ENCODE peak calls at places on chromosome 1, in six cellular contexts. N is thoracic aorta, J is fibroblast of pulmonary artery, U is endodermal cell, Q is upper lobe of right lung, G is heart right ventricle. K is an unnamed sample.
A peak's percentile ranks its signal among the peaks of the same experiment; 100 is the strongest.

GRCh38 chr1:57319165-57319564 is 104.7 kb downstream of the DAB1 start:
- DNase-seq in N (no peak), J (peak; percentile 18), U (no peak), Q (no peak), G (no peak), K (no peak)

GRCh38 chr1:161258439-161259386 is at the start of gene PCP4L1:
- DNase-seq in N (no peak), J (peak; percentile 58), U (peak; percentile 94), Q (peak; percentile 84), G (peak; percentile 41), K (no peak)

GRCh38 chr1:52918201-52918600 is 3.3 kb downstream of the ECHDC2 start:
- DNase-seq in N (no peak), J (no peak), U (no peak), Q (no peak), G (no peak), K (no peak)

GRCh38 chr1:4654764-4655673 is 610 bp downstream of the AJAP1 start:
- DNase-seq in N (no peak), J (no peak), U (peak; percentile 71), Q (peak; percentile 59), G (no peak), K (peak; percentile 15)

GRCh38 chr1:82455342-82455741 is 654.6 kb downstream of the ADGRL2 start:
- DNase-seq in N (no peak), J (no peak), U (no peak), Q (no peak), G (no peak), K (no peak)

GRCh38 chr1:56557746-56558145 is 21.6 kb downstream of the PLPP3 start:
- DNase-seq in N (no peak), J (no peak), U (no peak), Q (no peak), G (no peak), K (peak; percentile 2)

GRCh38 chr1:116316373-116316772 is 56.7 kb upstream of the ATP1A1 start:
- DNase-seq in N (no peak), J (no peak), U (no peak), Q (no peak), G (no peak), K (no peak)

GRCh38 chr1:151061012-151061401 is 810 bp downstream of the MLLT11 start:
- DNase-seq in N (no peak), J (no peak), U (peak; percentile 62), Q (no peak), G (no peak), K (peak; percentile 56)

GRCh38 chr1:36768486-36769178 is 265.7 kb downstream of the GRIK3 start:
- DNase-seq in N (no peak), J (no peak), U (peak; percentile 42), Q (peak; percentile 46), G (no peak), K (no peak)

GRCh38 chr1:112706505-112707216 is at the start of gene RHOC:
- DNase-seq in N (no peak), J (peak; percentile 42), U (peak; percentile 87), Q (peak; percentile 88), G (peak; percentile 78), K (peak; percentile 79)

GRCh38 chr1:54973205-54973921 is 7.1 kb upstream of the TMEM61 start:
- DNase-seq in N (no peak), J (peak; percentile 66), U (peak; percentile 79), Q (no peak), G (peak; percentile 46), K (no peak)

DNA sequence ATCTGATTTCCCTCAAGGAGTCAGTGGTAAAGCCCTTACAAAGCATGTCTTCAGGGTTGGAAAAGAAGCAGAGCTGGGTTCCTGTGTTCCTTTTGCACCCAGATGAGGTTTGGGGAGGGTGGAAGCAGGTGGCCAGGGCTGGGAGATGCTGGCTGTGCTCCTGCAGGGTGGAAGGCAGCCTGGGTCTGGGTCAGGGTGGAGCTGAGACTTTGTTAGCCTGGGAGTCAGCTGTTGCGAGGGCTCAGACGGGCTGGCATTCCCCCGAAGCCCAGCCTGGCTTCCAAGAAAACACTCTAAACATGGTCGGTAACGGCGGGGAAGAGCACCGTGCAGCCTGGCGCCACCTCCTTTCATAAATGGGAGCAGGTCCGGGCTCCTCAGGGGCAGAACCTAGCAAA is 43.7 kb upstream of the EPS8L3 start:
- DNase-seq in N (no peak), J (no peak), U (peak; percentile 44), Q (peak; percentile 27), G (no peak), K (no peak)
- TF ChIP-seq CTCF in N (no peak), J (no peak), U (no peak), Q (no peak), G (no peak), K (no peak)

GRCh38 chr1:1438531-1439381 is 3.3 kb downstream of the VWA1 start:
- DNase-seq in N (no peak), J (no peak), U (no peak), Q (no peak), G (no peak), K (no peak)

GRCh38 chr1:1439550-1440261 is 4.2 kb downstream of the VWA1 start:
- DNase-seq in N (no peak), J (no peak), U (peak; percentile 53), Q (no peak), G (no peak), K (no peak)

GRCh38 chr1:1437033-1437903 is 1.8 kb downstream of the VWA1 start:
- DNase-seq in N (no peak), J (no peak), U (no peak), Q (no peak), G (no peak), K (no peak)

GRCh38 chr1:1436634-1437032 is 1.1 kb downstream of the VWA1 start:
- DNase-seq in N (no peak), J (no peak), U (no peak), Q (no peak), G (no peak), K (no peak)

GRCh38 chr1:1437904-1438376 is 2.5 kb downstream of the VWA1 start:
- DNase-seq in N (no peak), J (no peak), U (no peak), Q (peak; percentile 82), G (no peak), K (peak; percentile 95)
- H3K4me3 ChIP-seq in N (no peak overlapping the region), J (no peak overlapping the region), U (no peak overlapping the region), Q (no peak overlapping the region), G (no peak overlapping the region), K (no peak overlapping the region)

GRCh38 chr1:30715216-30715615 is 8.2 kb downstream of the MATN1 start:
- DNase-seq in N (no peak), J (no peak), U (no peak), Q (no peak), G (no peak), K (peak; percentile 52)
- TF ChIP-seq CTCF in N (peak; percentile 35), J (peak; percentile 41), U (peak; percentile 77), Q (peak; percentile 38), G (peak; percentile 18), K (peak; percentile 58)

GRCh38 chr1:212485218-212485609 is 52.5 kb downstream of the NENF start:
- DNase-seq in N (no peak), J (no peak), U (peak; percentile 32), Q (peak; percentile 46), G (no peak), K (no peak)
- H3K4me3 ChIP-seq in N (no peak overlapping the region), J (no peak overlapping the region), U (no peak overlapping the region), Q (no peak overlapping the region), G (no peak overlapping the region), K (no peak overlapping the region)

DNA sequence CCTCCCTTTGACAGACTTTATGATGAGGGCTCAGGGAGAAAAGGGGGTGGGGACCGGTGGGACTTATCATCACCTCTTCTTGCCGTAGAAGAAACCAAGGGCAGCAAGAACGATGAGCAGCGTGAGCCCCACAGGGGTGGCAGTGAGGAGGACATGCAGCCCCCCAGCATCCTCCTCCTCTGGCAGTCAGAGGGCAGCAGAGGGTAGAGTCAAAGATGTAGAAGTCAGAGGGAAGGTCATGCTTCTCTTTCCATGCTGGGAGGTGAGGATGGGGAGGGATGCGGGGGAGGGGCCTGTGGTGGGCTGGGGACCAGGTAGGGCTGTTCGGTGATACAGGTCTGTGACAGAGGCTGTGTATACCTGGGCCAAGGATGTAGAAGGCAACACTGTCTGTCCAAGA is 14.8 kb downstream of the INSRR start:
- DNase-seq in N (no peak), J (no peak), U (no peak), Q (no peak), G (no peak), K (no peak)
- TF ChIP-seq CTCF in N (no peak), J (no peak), U (peak; percentile 36), Q (no peak), G (no peak), K (no peak)

GRCh38 chr1:230210326-230210978 is 143.4 kb downstream of the GALNT2 start:
- DNase-seq in N (no peak), J (peak; percentile 42), U (no peak), Q (no peak), G (no peak), K (no peak)

GRCh38 chr1:230206976-230207375 is 139.9 kb downstream of the GALNT2 start:
- DNase-seq in N (no peak), J (no peak), U (no peak), Q (no peak), G (no peak), K (no peak)

GRCh38 chr1:230210979-230211336 is 143.9 kb downstream of the GALNT2 start:
- DNase-seq in N (no peak), J (no peak), U (no peak), Q (no peak), G (no peak), K (no peak)

GRCh38 chr1:230207598-230207997 is 140.6 kb downstream of the GALNT2 start:
- DNase-seq in N (no peak), J (no peak), U (no peak), Q (no peak), G (no peak), K (no peak)

GRCh38 chr1:230208619-230209261 is 141.7 kb downstream of the GALNT2 start:
- DNase-seq in N (no peak), J (no peak), U (no peak), Q (no peak), G (no peak), K (no peak)
- H3K4me3 ChIP-seq in N (no peak overlapping the region), J (no peak overlapping the region), U (no peak overlapping the region), Q (no peak overlapping the region), G (no peak overlapping the region), K (no peak overlapping the region)